ENCODE peak calls at places on chromosomes 4 and X, in eight cellular contexts. D, R, Z, X, S, Y, A and O are unnamed samples. For H3K4me1 and H3K27me3, the result is how much of the 10 kb centered on the place peaks cover.

GRCh38 chr4:117164338-117164737 is 79.0 kb upstream of the TRAM1L1 start:
- DNase-seq in Z (no peak), D (no peak), Y (no peak), A (no peak), X (no peak), R (no peak), S (no peak), O (peak)

GRCh38 chrX:151543706-151544105 is 19.8 kb upstream of the PASD1 start:
- DNase-seq in Z (no peak), Y (no peak), A (no peak), D (no peak), X (no peak), R (no peak), S (no peak), O (no peak)

GRCh38 chr4:28082686-28083390 is 1222.2 kb downstream of the STIM2 start:
- DNase-seq in X (no peak), A (no peak), D (no peak), S (no peak), R (no peak), Z (no peak), Y (no peak), O (no peak)

GRCh38 chr4:73676881-73677323 is 56.7 kb upstream of the RASSF6 start:
- DNase-seq in Z (peak), Y (peak), S (no peak), X (no peak), R (no peak), A (no peak), D (no peak), O (peak)

GRCh38 chr4:3198906-3199305 is 50.1 kb upstream of the MSANTD1 start:
- DNase-seq in A (peak), S (no peak), D (no peak), Y (no peak), X (no peak), Z (no peak), R (peak), O (no peak)

GRCh38 chr4:55554453-55555030 is 7.8 kb upstream of the CLOCK start:
- DNase-seq in Y (peak), R (no peak), Z (no peak), X (no peak), D (peak), S (peak), A (no peak), O (no peak)

GRCh38 chrX:71885099-71885498 is 25.5 kb upstream of the NHSL2 start:
- DNase-seq in S (no peak), A (no peak), X (no peak), D (no peak), Z (no peak), Y (no peak), R (no peak), O (no peak)

GRCh38 chrX:107552976-107553375 is 75.3 kb upstream of the PRPS1 start:
- DNase-seq in A (no peak), S (no peak), X (no peak), R (no peak), Z (no peak), D (no peak), Y (peak), O (no peak)

GRCh38 chrX:10326578-10326977 is 169.8 kb downstream of the CLCN4 start:
- DNase-seq in A (no peak), R (no peak), Z (no peak), Y (no peak), D (no peak), X (no peak), S (peak), O (peak)

GRCh38 chrX:148133099-148133725 is 152.1 kb downstream of the FMR1NB start:
- DNase-seq in Y (no peak), R (no peak), S (no peak), Z (no peak), X (no peak), D (no peak), A (no peak), O (no peak)

GRCh38 chr4:130574215-130574614 is 1478.3 kb downstream of the C4orf33 start:
- DNase-seq in D (no peak), X (no peak), R (no peak), A (no peak), S (no peak), Z (no peak), Y (no peak), O (no peak)

GRCh38 chrX:37420179-37420578 is 71.0 kb downstream of the PRRG1 start:
- DNase-seq in X (no peak), Y (no peak), A (no peak), S (no peak), D (no peak), Z (no peak), R (no peak), O (no peak)

GRCh38 chr4:120055167-120055566 is 11.5 kb downstream of the MAD2L1 start:
- DNase-seq in A (no peak), X (no peak), R (no peak), Y (peak), D (no peak), S (no peak), Z (no peak), O (no peak)

GRCh38 chr4:113674733-113675132 is 86.8 kb downstream of the CAMK2D start:
- DNase-seq in S (no peak), R (no peak), A (no peak), D (no peak), Y (no peak), Z (no peak), X (no peak), O (no peak)

GRCh38 chrX:65136424-65136823 is 160.2 kb upstream of the ZC4H2 start:
- DNase-seq in R (no peak), S (no peak), X (no peak), D (no peak), A (no peak), Y (no peak), Z (no peak), O (no peak)

GRCh38 chr4:118835896-118836762 is at the start of gene SEC24D:
- DNase-seq in A (peak), R (peak), D (peak), S (peak), X (peak), Y (peak), Z (peak), O (peak)

GRCh38 chr4:37421614-37422013 is 177.1 kb downstream of the NWD2 start:
- DNase-seq in X (no peak), A (no peak), D (no peak), Z (no peak), Y (no peak), S (no peak), R (no peak), O (no peak)
- H3K4me1 ChIP-seq in X (under half), A (under half), D (under half), Z (under half), Y (under half), S (under half), R (under half), O (under half)

GRCh38 chr4:42397635-42398447 is 553 bp downstream of the SHISA3 start:
- DNase-seq in R (peak), D (peak), Y (peak), X (no peak), Z (no peak), S (peak), A (no peak), O (no peak)

GRCh38 chr4:42401171-42401570 is 3.9 kb downstream of the SHISA3 start:
- DNase-seq in X (no peak), Z (no peak), Y (no peak), D (no peak), S (no peak), A (no peak), R (peak), O (no peak)

GRCh38 chr4:42398448-42399355 is 1.4 kb downstream of the SHISA3 start:
- DNase-seq in S (no peak), Y (no peak), X (no peak), Z (no peak), A (no peak), R (peak), D (peak), O (no peak)

GRCh38 chr4:42397256-42397634 is at the start of gene SHISA3:
- DNase-seq in Z (no peak), A (no peak), R (peak), X (no peak), S (peak), Y (peak), D (peak), O (no peak)

DNA sequence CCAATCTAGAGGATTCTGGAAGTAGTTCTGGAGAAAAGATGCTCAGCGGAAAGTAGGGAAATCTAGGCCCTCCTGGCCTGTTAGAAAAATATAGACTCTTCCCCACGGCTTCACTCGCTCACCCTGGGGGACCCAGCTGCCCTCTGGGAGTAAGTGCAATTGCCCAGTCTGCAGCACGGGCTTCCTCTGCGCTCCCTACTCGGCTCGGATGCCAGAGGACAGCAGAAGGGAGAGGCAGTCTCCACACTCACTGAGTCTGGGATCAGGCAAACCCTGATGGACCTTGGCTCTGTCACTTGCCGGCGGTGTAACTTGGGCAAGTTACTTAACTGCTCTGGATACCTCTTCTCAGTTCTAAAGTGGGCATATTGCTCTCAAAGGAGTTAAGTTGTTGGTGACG is 2.1 kb downstream of the SHISA3 start:
- DNase-seq in Y (no peak), Z (no peak), R (peak), X (no peak), S (no peak), A (no peak), D (no peak), O (no peak)
- H3K27me3 ChIP-seq in Y (under half), Z (under half), R (half or more), X (under half), S (under half), A (under half), D (half or more), O (under half)

GRCh38 chrX:136754641-136755040 is 26.1 kb downstream of the ARHGEF6 start:
- DNase-seq in A (no peak), D (no peak), Z (peak), S (no peak), R (peak), Y (peak), X (no peak), O (peak)
- H3K4me1 ChIP-seq in A (under half), D (under half), Z (under half), S (under half), R (under half), Y (under half), X (under half), O (under half)

GRCh38 chrX:153885968-153886903 is at the start of gene L1CAM:
- DNase-seq in A (no peak), X (no peak), R (peak), Z (no peak), S (peak), D (peak), Y (no peak), O (peak)
- H3K27me3 ChIP-seq in A (under half), X (under half), R (under half), Z (under half), S (under half), D (under half), Y (under half), O (under half)

DNA sequence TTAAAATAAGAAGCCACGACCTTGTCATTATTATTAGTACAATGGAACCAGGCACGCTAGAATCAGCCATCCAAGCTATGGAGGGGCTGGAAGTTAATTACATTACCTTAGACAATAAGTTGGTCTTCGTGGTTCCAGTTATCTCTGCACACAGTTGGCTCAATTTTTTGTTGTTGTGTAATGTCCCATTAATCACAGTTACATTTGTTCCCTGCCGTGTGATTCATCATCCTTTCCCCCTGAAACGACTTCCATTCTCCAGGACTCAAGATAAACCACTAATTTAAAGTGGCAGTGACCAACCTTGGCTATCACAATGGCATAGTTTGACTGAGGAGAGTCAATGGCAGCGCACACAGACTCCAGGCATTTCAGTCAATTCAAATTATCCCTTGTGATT is 905.0 kb downstream of the RAB28 start:
- DNase-seq in Z (no peak), X (no peak), Y (no peak), D (no peak), R (no peak), S (no peak), A (no peak), O (no peak)
- H3K4me1 ChIP-seq in Z (under half), X (under half), Y (under half), D (under half), R (under half), S (under half), A (under half), O (under half)